ENCODE peak calls at places on chromosome 22, in nine cellular contexts. K, H, Q, Y, P, T, M, N and X are unnamed samples.

GRCh38 chr22:41922940-41923594 is 3.5 kb downstream of the TNFRSF13C start:
- DNase-seq in K (no peak), H (no peak), Q (no peak), Y (no peak), P (no peak), T (no peak), M (no peak), N (no peak), X (no peak)

GRCh38 chr22:50104149-50104548 is 14.3 kb downstream of the MOV10L1 start:
- DNase-seq in K (no peak), H (no peak), Q (no peak), Y (no peak), P (no peak), T (no peak), M (no peak), N (no peak), X (peak)

GRCh38 chr22:38066381-38067027 is 9.3 kb downstream of the PICK1 start:
- DNase-seq in K (no peak), H (no peak), Q (no peak), Y (no peak), P (no peak), T (no peak), M (no peak), N (no peak), X (no peak)

GRCh38 chr22:33835196-33835788 is 85.0 kb downstream of the LARGE1 start:
- DNase-seq in K (no peak), H (no peak), Q (no peak), Y (no peak), P (no peak), T (no peak), M (no peak), N (no peak), X (no peak)

GRCh38 chr22:47534150-47535133 is 772.0 kb downstream of the TBC1D22A start:
- DNase-seq in K (no peak), H (no peak), Q (no peak), Y (no peak), P (no peak), T (no peak), M (no peak), N (no peak), X (no peak)

GRCh38 chr22:36759481-36760159 is 16.3 kb downstream of the IFT27 start:
- DNase-seq in K (no peak), H (no peak), Q (no peak), Y (no peak), P (no peak), T (no peak), M (no peak), N (no peak), X (no peak)

GRCh38 chr22:46914916-46915894 is 152.8 kb downstream of the TBC1D22A start:
- DNase-seq in K (no peak), H (no peak), Q (no peak), Y (no peak), P (no peak), T (no peak), M (no peak), N (no peak), X (no peak)

GRCh38 chr22:30830907-30831306 is 136.2 kb downstream of the OSBP2 start:
- DNase-seq in K (no peak), H (no peak), Q (no peak), Y (peak), P (no peak), T (peak), M (peak), N (peak), X (no peak)

GRCh38 chr22:42229455-42230149 is 40.9 kb downstream of the TCF20 start:
- DNase-seq in K (no peak), H (no peak), Q (no peak), Y (no peak), P (no peak), T (no peak), M (no peak), N (no peak), X (no peak)

GRCh38 chr22:30333707-30334087 is 7.0 kb upstream of the TBC1D10A start:
- DNase-seq in K (no peak), H (no peak), Q (no peak), Y (no peak), P (no peak), T (no peak), M (no peak), N (no peak), X (no peak)

GRCh38 chr22:37985751-37986281 is 1.5 kb upstream of the SOX10 start:
- DNase-seq in K (no peak), H (no peak), Q (no peak), Y (no peak), P (no peak), T (no peak), M (no peak), N (no peak), X (no peak)

GRCh38 chr22:40040927-40041326 is 46.2 kb downstream of the FAM83F start:
- DNase-seq in K (no peak), H (no peak), Q (no peak), Y (peak), P (no peak), T (no peak), M (no peak), N (peak), X (no peak)

GRCh38 chr22:35397095-35397904 is 2.6 kb upstream of the MCM5 start:
- DNase-seq in K (no peak), H (no peak), Q (no peak), Y (no peak), P (no peak), T (no peak), M (no peak), N (no peak), X (no peak)

GRCh38 chr22:46744581-46744980 is 6.5 kb upstream of the CERK start:
- DNase-seq in K (no peak), H (no peak), Q (no peak), Y (no peak), P (no peak), T (no peak), M (no peak), N (no peak), X (no peak)

GRCh38 chr22:43776081-43776670 is 35.9 kb downstream of the EFCAB6 start:
- DNase-seq in K (no peak), H (no peak), Q (no peak), Y (peak), P (no peak), T (no peak), M (no peak), N (no peak), X (no peak)